ENCODE peak calls at places on chromosome 18, in six cellular contexts. X, D, S, V, M and Z are unnamed samples.

GRCh38 chr18:79784965-79785770 is 12.6 kb upstream of the KCNG2 start:
- DNase-seq in X (no peak), D (no peak), S (peak), V (no peak), M (no peak), Z (no peak)

GRCh38 chr18:7830468-7830867 is 263.4 kb downstream of the PTPRM start:
- DNase-seq in X (no peak), D (no peak), S (no peak), V (no peak), M (no peak), Z (no peak)

GRCh38 chr18:25335062-25335461 is 16.9 kb downstream of the ZNF521 start:
- DNase-seq in X (no peak), D (no peak), S (no peak), V (no peak), M (no peak), Z (no peak)

GRCh38 chr18:26551217-26551708 is 2.9 kb upstream of the KCTD1 start:
- DNase-seq in X (no peak), D (no peak), S (no peak), V (peak), M (no peak), Z (no peak)

GRCh38 chr18:79476918-79477685 is 81.4 kb downstream of the NFATC1 start:
- DNase-seq in X (peak), D (no peak), S (no peak), V (no peak), M (no peak), Z (no peak)

GRCh38 chr18:39788395-39788794 is 2166.6 kb upstream of the PIK3C3 start:
- DNase-seq in X (no peak), D (no peak), S (no peak), V (no peak), M (no peak), Z (no peak)

GRCh38 chr18:45107425-45107824 is 426.7 kb downstream of the SETBP1 start:
- DNase-seq in X (no peak), D (no peak), S (peak), V (no peak), M (no peak), Z (no peak)

GRCh38 chr18:68714356-68714706 is 577 bp downstream of the TMX3 start:
- DNase-seq in X (no peak), D (no peak), S (no peak), V (no peak), M (no peak), Z (no peak)

GRCh38 chr18:54679318-54680149 is 88.5 kb downstream of the DYNAP start:
- DNase-seq in X (peak), D (no peak), S (peak), V (no peak), M (peak), Z (peak)

GRCh38 chr18:60347526-60348045 is 25.0 kb downstream of the MC4R start:
- DNase-seq in X (no peak), D (no peak), S (no peak), V (no peak), M (no peak), Z (no peak)

GRCh38 chr18:61581578-61582204 is 248.5 kb downstream of the CDH20 start:
- DNase-seq in X (no peak), D (peak), S (peak), V (peak), M (no peak), Z (peak)

GRCh38 chr18:29361843-29362242 is 1184.9 kb upstream of the CDH2 start:
- DNase-seq in X (no peak), D (no peak), S (no peak), V (no peak), M (no peak), Z (no peak)

GRCh38 chr18:36465276-36465675 is 167.8 kb downstream of the FHOD3 start:
- DNase-seq in X (no peak), D (no peak), S (no peak), V (no peak), M (no peak), Z (no peak)

GRCh38 chr18:62539284-62540168 is 16.7 kb downstream of the ZCCHC2 start:
- DNase-seq in X (no peak), D (no peak), S (no peak), V (no peak), M (no peak), Z (no peak)

GRCh38 chr18:28005164-28005563 is 171.8 kb downstream of the CDH2 start:
- DNase-seq in X (no peak), D (no peak), S (no peak), V (no peak), M (no peak), Z (no peak)

GRCh38 chr18:50748243-50749229 is 71.3 kb downstream of the MRO start:
- DNase-seq in X (no peak), D (no peak), S (no peak), V (no peak), M (no peak), Z (no peak)

GRCh38 chr18:79615091-79615490 is 64.5 kb upstream of the CTDP1 start:
- DNase-seq in X (no peak), D (no peak), S (no peak), V (no peak), M (no peak), Z (no peak)

GRCh38 chr18:25724121-25724520 is 366.3 kb downstream of the SS18 start:
- DNase-seq in X (no peak), D (no peak), S (no peak), V (no peak), M (no peak), Z (no peak)

GRCh38 chr18:64876833-64877232 is 727.9 kb upstream of the LINC00305 start:
- DNase-seq in X (no peak), D (no peak), S (no peak), V (no peak), M (no peak), Z (no peak)

GRCh38 chr18:13500227-13500865 is 226.0 kb downstream of the FAM210A start:
- DNase-seq in X (peak), D (no peak), S (peak), V (no peak), M (peak), Z (no peak)

GRCh38 chr18:78980777-78981651 is 1.4 kb downstream of the SALL3 start:
- DNase-seq in X (no peak), D (no peak), S (no peak), V (peak), M (no peak), Z (no peak)

GRCh38 chr18:47342566-47342965 is 91.1 kb upstream of the SKOR2 start:
- DNase-seq in X (no peak), D (no peak), S (peak), V (no peak), M (no peak), Z (no peak)

GRCh38 chr18:67199993-67200617 is 316.4 kb downstream of the DSEL start:
- DNase-seq in X (peak), D (no peak), S (peak), V (no peak), M (peak), Z (peak)

GRCh38 chr18:63951302-63951705 is 2.2 kb downstream of the HMSD start:
- DNase-seq in X (no peak), D (no peak), S (peak), V (no peak), M (no peak), Z (no peak)

GRCh38 chr18:54871231-54871630 is 43.0 kb downstream of the RAB27B start:
- DNase-seq in X (no peak), D (no peak), S (no peak), V (no peak), M (no peak), Z (no peak)

GRCh38 chr18:9135912-9136314 is 668 bp upstream of the ANKRD12 start:
- DNase-seq in X (peak), D (peak), S (no peak), V (no peak), M (peak), Z (no peak)

GRCh38 chr18:26547302-26548143 is 830 bp downstream of the KCTD1 start:
- DNase-seq in X (no peak), D (peak), S (peak), V (peak), M (peak), Z (no peak)

GRCh38 chr18:25144835-25145234 is 207.1 kb downstream of the ZNF521 start:
- DNase-seq in X (no peak), D (no peak), S (peak), V (no peak), M (peak), Z (no peak)

GRCh38 chr18:22790545-22791415 is 142.3 kb upstream of the RBBP8 start:
- DNase-seq in X (no peak), D (no peak), S (no peak), V (no peak), M (no peak), Z (no peak)